ENCODE peak calls at places on chromosome 19, in eight cellular contexts. I is T-helper 2 cell; K is PC-3; D is CD8-positive, alpha-beta memory T cell; Y is NCI-H748 treated with DMSO at 0.1 percent for 48 hours; R is stomach; N is activated CD4-positive, alpha-beta T cell treated with anti-CD3 and anti-CD28 coated beads, Interleukin-2, amount 50 U/mL, for 24 hours; U is stimulated activated CD4-positive, alpha-beta T cell treated with anti-CD3 and anti-CD28 coated beads, TNF-alpha, amount 100 ng/mL, for 24 hours. Z is an unnamed sample.

GRCh38 chr19:46755853-46756543 is 9.7 kb upstream of the STRN4 start:
- DNase-seq in I (no peak), K (no peak), D (no peak), Y (no peak), R (no peak), N (no peak), U (no peak), Z (no peak)

GRCh38 chr19:17107546-17108452 is 32.2 kb downstream of the MYO9B start:
- DNase-seq in I (no peak), K (peak), D (no peak), Y (no peak), R (peak), N (no peak), U (no peak), Z (no peak)

GRCh38 chr19:9043524-9043923 is 33.3 kb upstream of the MUC16 start:
- DNase-seq in I (no peak), K (peak), D (no peak), Y (no peak), R (no peak), N (no peak), U (no peak), Z (no peak)

GRCh38 chr19:35320285-35320706 is 8.7 kb upstream of the CD22 start:
- DNase-seq in I (no peak), K (no peak), D (no peak), Y (no peak), R (no peak), N (no peak), U (no peak), Z (no peak)

GRCh38 chr19:48874309-48875135 is 2.3 kb downstream of the PPP1R15A start:
- DNase-seq in I (no peak), K (peak), D (peak), Y (no peak), R (peak), N (no peak), U (no peak), Z (peak)

GRCh38 chr19:28324275-28325060 is 888.5 kb downstream of the UQCRFS1 start:
- DNase-seq in I (no peak), K (no peak), D (no peak), Y (no peak), R (no peak), N (no peak), U (no peak), Z (no peak)

GRCh38 chr19:10952809-10953208 is 8.0 kb upstream of the SMARCA4 start:
- DNase-seq in I (no peak), K (peak), D (no peak), Y (no peak), R (peak), N (no peak), U (no peak), Z (no peak)

GRCh38 chr19:54248016-54248601 is 5.5 kb upstream of the LILRA6 start:
- DNase-seq in I (no peak), K (no peak), D (no peak), Y (no peak), R (no peak), N (peak), U (peak), Z (no peak)

GRCh38 chr19:7505288-7505681 is 10.6 kb upstream of the ZNF358 start:
- DNase-seq in I (no peak), K (peak), D (no peak), Y (peak), R (no peak), N (no peak), U (no peak), Z (no peak)

GRCh38 chr19:1351324-1351947 is 32.3 kb upstream of the NDUFS7 start:
- DNase-seq in I (no peak), K (no peak), D (no peak), Y (no peak), R (no peak), N (no peak), U (no peak), Z (no peak)

GRCh38 chr19:19406878-19407639 is 1.6 kb downstream of the GATAD2A start:
- DNase-seq in I (no peak), K (peak), D (peak), Y (no peak), R (peak), N (peak), U (no peak), Z (peak)

GRCh38 chr19:1159864-1160595 is 14.0 kb downstream of the SBNO2 start:
- DNase-seq in I (no peak), K (no peak), D (no peak), Y (no peak), R (no peak), N (no peak), U (no peak), Z (no peak)

GRCh38 chr19:4717191-4717965 is 6.3 kb downstream of the DPP9 start:
- DNase-seq in I (no peak), K (peak), D (no peak), Y (no peak), R (no peak), N (no peak), U (no peak), Z (no peak)

GRCh38 chr19:56312787-56313343 is 1.8 kb downstream of the ZSCAN5A start:
- DNase-seq in I (no peak), K (no peak), D (no peak), Y (no peak), R (no peak), N (no peak), U (no peak), Z (no peak)

GRCh38 chr19:1851581-1852293 is 3.5 kb upstream of the REXO1 start:
- DNase-seq in I (no peak), K (no peak), D (peak), Y (no peak), R (no peak), N (no peak), U (no peak), Z (no peak)

GRCh38 chr19:42068756-42069571 is 1.0 kb downstream of the GRIK5 start:
- DNase-seq in I (no peak), K (no peak), D (no peak), Y (no peak), R (no peak), N (no peak), U (no peak), Z (no peak)

GRCh38 chr19:48255376-48256303 is at the start of gene CARD8:
- DNase-seq in I (peak), K (peak), D (peak), Y (peak), R (peak), N (peak), U (peak), Z (peak)